ENCODE peak calls at places on chromosome 16, in eight cellular contexts. V is WERI-Rb-1; Q is small intestine; W is naive thymus-derived CD8-positive, alpha-beta T cell; S is stimulated activated CD4-positive, alpha-beta T cell treated with anti-CD3 and anti-CD28 coated beads, Interleukin-12 subunit alpha, Interleukin-12 subunit beta, amount 100 ng/mL, for 24 hours; D is germinal center; U is H54; J is OCI-LY7. E is an unnamed sample.
A peak's percentile ranks its signal among the peaks of the same experiment; 100 is the strongest.

GRCh38 chr16:57740423-57741071 is 5.0 kb downstream of the KATNB1 start:
- DNase-seq in V (no peak), Q (no peak), W (no peak), S (no peak), D (no peak), U (no peak), J (no peak), E (no peak)

GRCh38 chr16:89325861-89326471 is 108.5 kb downstream of the ZNF778 start:
- DNase-seq in V (no peak), Q (peak; percentile 77), W (no peak), S (no peak), D (no peak), U (peak; percentile 44), J (peak; percentile 44), E (no peak)

GRCh38 chr16:57628008-57628781 is at the start of gene ADGRG1:
- DNase-seq in V (peak; percentile 52), Q (peak; percentile 44), W (no peak), S (peak; percentile 55), D (no peak), U (peak; percentile 92), J (no peak), E (no peak)

GRCh38 chr16:80746231-80746630 is 58.2 kb downstream of the CDYL2 start:
- DNase-seq in V (no peak), Q (no peak), W (no peak), S (no peak), D (no peak), U (no peak), J (no peak), E (no peak)

GRCh38 chr16:65218348-65218747 is 96.5 kb upstream of the CDH11 start:
- DNase-seq in V (no peak), Q (no peak), W (no peak), S (no peak), D (no peak), U (no peak), J (no peak), E (no peak)

GRCh38 chr16:1548727-1549126 is 15.3 kb downstream of the TMEM204 start:
- DNase-seq in V (no peak), Q (no peak), W (no peak), S (no peak), D (no peak), U (no peak), J (no peak), E (no peak)

GRCh38 chr16:66494916-66495315 is 55.0 kb downstream of the TK2 start:
- DNase-seq in V (no peak), Q (no peak), W (no peak), S (no peak), D (no peak), U (no peak), J (no peak), E (no peak)

GRCh38 chr16:23016372-23016771 is 132.9 kb downstream of the USP31 start:
- DNase-seq in V (no peak), Q (peak; percentile 20), W (no peak), S (no peak), D (no peak), U (no peak), J (no peak), E (no peak)

GRCh38 chr16:62692685-62693084 is 656.4 kb upstream of the CDH8 start:
- DNase-seq in V (no peak), Q (no peak), W (no peak), S (no peak), D (no peak), U (no peak), J (no peak), E (no peak)

GRCh38 chr16:70159355-70160348 is 13.9 kb upstream of the CLEC18C start:
- DNase-seq in V (no peak), Q (no peak), W (no peak), S (no peak), D (no peak), U (no peak), J (no peak), E (no peak)

GRCh38 chr16:67773569-67774456 is 32.5 kb downstream of the RANBP10 start:
- DNase-seq in V (no peak), Q (peak; percentile 11), W (no peak), S (no peak), D (no peak), U (no peak), J (no peak), E (no peak)

GRCh38 chr16:83968483-83968865 is 430 bp downstream of the NECAB2 start:
- DNase-seq in V (no peak), Q (no peak), W (no peak), S (no peak), D (no peak), U (no peak), J (no peak), E (no peak)

GRCh38 chr16:50588276-50588675 is 40.1 kb downstream of the NKD1 start:
- DNase-seq in V (no peak), Q (no peak), W (no peak), S (no peak), D (no peak), U (no peak), J (no peak), E (no peak)

GRCh38 chr16:9136596-9136995 is 45.2 kb downstream of the HAPSTR1 start:
- DNase-seq in V (no peak), Q (no peak), W (no peak), S (no peak), D (no peak), U (no peak), J (no peak), E (no peak)